ENCODE peak calls at places on chromosomes 7 and 10, in ten cellular contexts. M is HCT116, Y is K562, A is A549, C is GM12892, N is spleen, U is adrenal gland, Q is gastrocnemius medialis, I is endothelial cell of umbilical vein, P is suprapubic skin. K is an unnamed sample.

GRCh38 chr7:25897261-25897782 is 254.7 kb upstream of the NFE2L3 start:
- DNase-seq in M (no peak), Y (no peak), A (no peak), C (no peak), N (no peak), U (peak; percentile 32), Q (no peak), I (no peak), P (no peak), K (no peak)

GRCh38 chr10:3099291-3100092 is 32.1 kb downstream of the PFKP start:
- DNase-seq in M (no peak), Y (no peak), A (no peak), C (no peak), N (no peak), U (no peak), Q (no peak), I (no peak), P (no peak), K (no peak)

GRCh38 chr7:143380264-143380645 is 890 bp upstream of the ZYX start:
- DNase-seq in M (peak; percentile 61), Y (peak; percentile 84), A (peak; percentile 89), C (peak; percentile 63), N (peak; percentile 96), U (peak; percentile 87), Q (peak; percentile 66), I (peak; percentile 89), P (peak; percentile 92), K (peak; percentile 83)

GRCh38 chr7:43764039-43764789 is 5.7 kb downstream of the BLVRA start:
- DNase-seq in M (no peak), Y (peak; percentile 55), A (no peak), C (no peak), N (peak; percentile 84), U (peak; percentile 50), Q (no peak), I (no peak), P (no peak), K (no peak)

GRCh38 chr7:149811221-149811620 is 27.0 kb upstream of the ZNF862 start:
- DNase-seq in M (no peak), Y (peak; percentile 56), A (no peak), C (no peak), N (no peak), U (no peak), Q (no peak), I (no peak), P (no peak), K (no peak)

GRCh38 chr10:112295853-112296830 is 12.9 kb downstream of the TECTB start:
- DNase-seq in M (no peak), Y (no peak), A (no peak), C (no peak), N (no peak), U (no peak), Q (peak; percentile 15), I (no peak), P (no peak), K (no peak)

GRCh38 chr7:14698239-14698638 is 204.3 kb downstream of the DGKB start:
- DNase-seq in M (no peak), Y (no peak), A (no peak), C (no peak), N (no peak), U (no peak), Q (no peak), I (peak; percentile 29), P (no peak), K (no peak)

GRCh38 chr10:3811331-3811870 is 26.4 kb upstream of the KLF6 start:
- DNase-seq in M (no peak), Y (no peak), A (no peak), C (peak; percentile 30), N (no peak), U (peak; percentile 42), Q (no peak), I (peak; percentile 70), P (no peak), K (no peak)

GRCh38 chr7:27656724-27657123 is 6.0 kb downstream of the HIBADH start:
- DNase-seq in M (no peak), Y (no peak), A (no peak), C (no peak), N (no peak), U (no peak), Q (no peak), I (no peak), P (no peak), K (no peak)

DNA sequence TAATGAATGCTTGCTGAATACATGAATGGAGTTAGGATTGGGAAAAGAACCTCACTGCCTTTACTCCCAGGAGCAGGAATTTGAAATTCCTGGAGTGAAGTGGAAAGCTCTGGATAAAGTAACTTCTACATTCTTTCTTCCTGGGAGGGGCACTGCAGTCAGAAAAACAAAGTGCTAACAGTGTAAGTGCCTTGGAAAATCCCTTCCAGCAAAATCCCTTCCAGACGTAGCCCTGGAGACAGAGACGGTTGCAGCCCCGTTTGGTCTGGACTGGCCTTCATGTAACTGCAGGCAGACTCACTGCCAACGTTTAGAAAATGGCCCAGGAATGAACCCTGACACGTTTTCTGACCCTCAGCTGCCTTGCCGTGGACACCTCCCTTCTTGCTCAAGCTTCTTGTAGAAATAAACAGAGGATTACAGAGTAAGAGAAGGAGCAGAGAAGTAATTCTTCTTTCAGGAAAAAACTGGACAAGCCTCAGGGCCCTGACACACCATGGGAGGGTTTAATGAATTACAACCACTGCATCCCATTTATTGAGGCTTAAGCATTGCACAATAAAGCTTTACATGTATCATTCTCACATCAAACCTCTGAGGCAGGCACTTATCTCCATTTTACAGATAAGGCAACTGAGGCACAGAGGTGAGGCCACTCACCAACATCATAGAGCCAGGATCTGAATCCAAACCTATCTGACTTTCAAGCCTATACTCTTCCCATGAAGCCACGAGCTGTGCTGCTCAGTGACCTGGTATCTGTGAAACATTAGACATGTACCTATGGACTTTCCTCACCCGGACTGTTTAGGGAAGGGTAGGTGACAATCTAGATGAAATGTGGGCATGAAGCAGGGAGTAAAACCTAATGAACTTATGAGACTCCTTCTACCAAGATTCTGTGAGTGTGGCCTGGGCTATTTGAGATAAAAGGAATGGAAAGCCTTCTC is 7.8 kb downstream of the ITPRIP start:
- DNase-seq in M (no peak), Y (no peak), A (no peak), C (no peak), N (peak; percentile 41), U (peak; percentile 72), Q (peak; percentile 55), I (peak; percentile 71), P (peak; percentile 83), K (no peak)
- TF ChIP-seq POLR2A in M (no peak), Y (no peak), A (no peak), C (no peak), N (no peak), U (no peak), Q (no peak), I (no peak), P (no peak), K (no peak)

GRCh38 chr7:96320437-96320836 is 1.5 kb downstream of the SLC25A13 start:
- DNase-seq in M (no peak), Y (no peak), A (no peak), C (peak; percentile 19), N (no peak), U (no peak), Q (no peak), I (no peak), P (no peak), K (no peak)

GRCh38 chr7:96321670-96322372 is at the start of gene SLC25A13:
- DNase-seq in M (peak; percentile 75), Y (peak; percentile 99), A (peak; percentile 97), C (peak; percentile 83), N (peak; percentile 97), U (peak; percentile 96), Q (peak; percentile 91), I (peak; percentile 81), P (peak; percentile 91), K (peak; percentile 94)

GRCh38 chr7:96319444-96319843 is 2.5 kb downstream of the SLC25A13 start:
- DNase-seq in M (no peak), Y (no peak), A (no peak), C (no peak), N (no peak), U (no peak), Q (no peak), I (peak; percentile 54), P (no peak), K (no peak)

GRCh38 chr7:96322373-96322695 is 436 bp upstream of the SLC25A13 start:
- DNase-seq in M (no peak), Y (no peak), A (no peak), C (no peak), N (no peak), U (no peak), Q (no peak), I (no peak), P (no peak), K (no peak)

DNA sequence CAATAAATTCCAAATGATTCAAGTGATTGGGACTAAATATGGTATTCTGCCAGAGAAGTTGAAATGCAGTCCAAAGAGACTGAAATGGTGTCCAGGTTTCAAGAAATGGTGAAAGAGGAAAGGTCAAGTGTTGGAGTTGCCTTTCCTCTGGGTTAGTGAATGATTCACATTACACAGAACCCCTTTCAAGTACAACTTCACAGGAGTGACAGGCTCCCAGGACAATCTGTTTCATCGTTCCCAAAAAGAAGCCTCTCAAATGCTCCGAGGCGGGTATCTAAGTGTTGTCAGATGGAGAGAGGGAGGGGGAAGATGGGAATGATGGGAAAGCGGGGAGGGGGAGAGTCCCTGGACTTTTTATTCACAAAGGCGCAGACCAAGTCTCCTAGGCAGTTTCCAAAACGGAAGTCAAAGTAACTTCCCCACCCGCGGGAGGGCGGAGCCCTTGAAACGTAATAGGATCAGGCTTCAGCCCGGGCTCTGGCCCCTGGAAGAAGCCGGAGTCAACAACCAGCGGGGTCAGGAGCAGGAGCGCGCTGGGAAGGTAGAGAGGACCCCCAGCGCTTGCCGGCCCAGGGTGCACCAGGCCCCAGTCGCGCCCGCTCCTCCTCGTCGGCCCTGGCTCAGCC is 743 bp downstream of the SLC25A13 start:
- DNase-seq in M (peak; percentile 77), Y (peak; percentile 86), A (peak; percentile 84), C (no peak), N (peak; percentile 95), U (peak; percentile 90), Q (peak; percentile 83), I (peak; percentile 89), P (peak; percentile 89), K (peak; percentile 63)
- TF ChIP-seq POLR2A in M (peak; percentile 44), Y (peak; percentile 91), A (peak; percentile 54), C (peak; percentile 77), N (no peak), U (no peak), Q (no peak), I (peak; percentile 95), P (no peak), K (peak; percentile 41)

GRCh38 chr10:103350522-103351260 is at the start of gene PCGF6:
- DNase-seq in M (peak; percentile 58), Y (peak; percentile 84), A (peak; percentile 90), C (peak; percentile 90), N (peak; percentile 91), U (peak; percentile 76), Q (peak; percentile 32), I (peak; percentile 87), P (peak; percentile 76), K (peak; percentile 60)
- TF ChIP-seq POLR2A in M (peak; percentile 53), Y (peak; percentile 66), A (peak; percentile 71), C (peak; percentile 66), N (no peak), U (no peak), Q (no peak), I (peak; percentile 55), P (no peak), K (peak; percentile 85)

DNA sequence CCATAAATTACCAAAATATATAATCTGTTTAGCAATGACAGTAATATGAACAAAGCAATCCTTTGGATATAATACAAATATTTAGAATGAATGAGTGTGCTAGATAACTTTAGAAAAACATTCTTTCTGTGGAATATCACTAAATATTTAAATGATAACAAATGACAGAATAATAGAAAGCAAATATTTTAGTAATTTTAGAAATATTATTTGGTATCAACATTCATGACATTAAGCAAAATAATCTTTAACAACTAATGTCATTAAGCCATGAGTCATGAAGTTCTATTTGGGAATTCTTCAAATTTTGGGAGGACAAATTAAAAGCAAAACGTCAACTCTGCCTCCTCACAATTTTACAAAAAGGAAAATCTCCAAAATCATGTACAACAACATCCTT is 844.8 kb upstream of the LRRN3 start:
- DNase-seq in M (no peak), Y (no peak), A (no peak), C (no peak), N (no peak), U (no peak), Q (no peak), I (no peak), P (no peak), K (no peak)
- TF ChIP-seq POLR2A in M (no peak), Y (no peak), A (no peak), C (no peak), N (no peak), U (no peak), Q (no peak), I (no peak), P (no peak), K (no peak)